ENCODE peak calls at places on chromosomes 2 and 18, in four cellular contexts. One of them, this sample, is unnamed.

GRCh38 chr2:38552259-38552658 is 50.5 kb downstream of the HNRNPLL start:
- DNase-seq in fibroblast of lung: no peak
- DNase-seq in nephron progenitor cell: no peak
- DNase-seq in neural progenitor cell: no peak
- DNase-seq in this sample: no peak

GRCh38 chr2:69382547-69382946 is 4.5 kb downstream of the GFPT1 start:
- DNase-seq in nephron progenitor cell: no peak
- DNase-seq in fibroblast of lung: no peak
- DNase-seq in neural progenitor cell: no peak
- DNase-seq in this sample: no peak

GRCh38 chr2:167192833-167193232 is 304.6 kb downstream of the XIRP2 start:
- DNase-seq in neural progenitor cell: no peak
- DNase-seq in nephron progenitor cell: no peak
- DNase-seq in fibroblast of lung: peak; percentile 91
- DNase-seq in this sample: no peak

GRCh38 chr2:186496401-186496800 is 10.3 kb downstream of the ZC3H15 start:
- DNase-seq in nephron progenitor cell: no peak
- DNase-seq in fibroblast of lung: no peak
- DNase-seq in neural progenitor cell: no peak
- DNase-seq in this sample: no peak

GRCh38 chr2:210158236-210158635 is 13.0 kb downstream of the KANSL1L start:
- DNase-seq in neural progenitor cell: no peak
- DNase-seq in nephron progenitor cell: no peak
- DNase-seq in fibroblast of lung: no peak
- DNase-seq in this sample: no peak

GRCh38 chr18:50973367-50974126 is 5.7 kb downstream of the ELAC1 start:
- DNase-seq in fibroblast of lung: peak; percentile 59
- DNase-seq in nephron progenitor cell: no peak
- DNase-seq in neural progenitor cell: no peak
- DNase-seq in this sample: no peak

GRCh38 chr2:72134997-72135800 is 12.5 kb downstream of the CYP26B1 start:
- DNase-seq in fibroblast of lung: no peak
- DNase-seq in nephron progenitor cell: no peak
- DNase-seq in neural progenitor cell: no peak
- DNase-seq in this sample: no peak

GRCh38 chr2:175356901-175357300 is 175.4 kb upstream of the ATP5MC3 start:
- DNase-seq in fibroblast of lung: no peak
- DNase-seq in neural progenitor cell: no peak
- DNase-seq in nephron progenitor cell: no peak
- DNase-seq in this sample: no peak

GRCh38 chr18:22169011-22169888 is at the start of gene GATA6:
- DNase-seq in neural progenitor cell: peak; percentile 92
- DNase-seq in fibroblast of lung: peak; percentile 95
- DNase-seq in nephron progenitor cell: peak; percentile 78
- DNase-seq in this sample: peak; percentile 46

GRCh38 chr18:22167091-22167470 is 2.3 kb upstream of the GATA6 start:
- DNase-seq in fibroblast of lung: no peak
- DNase-seq in neural progenitor cell: peak; percentile 58
- DNase-seq in nephron progenitor cell: peak; percentile 48
- DNase-seq in this sample: no peak

GRCh38 chr18:22169889-22170420 is 566 bp downstream of the GATA6 start:
- DNase-seq in neural progenitor cell: no peak
- DNase-seq in nephron progenitor cell: peak; percentile 57
- DNase-seq in fibroblast of lung: peak; percentile 67
- DNase-seq in this sample: no peak

GRCh38 chr18:22167471-22168151 is 1.8 kb upstream of the GATA6 start:
- DNase-seq in nephron progenitor cell: peak; percentile 39
- DNase-seq in fibroblast of lung: peak; percentile 61
- DNase-seq in neural progenitor cell: peak; percentile 65
- DNase-seq in this sample: no peak

DNA sequence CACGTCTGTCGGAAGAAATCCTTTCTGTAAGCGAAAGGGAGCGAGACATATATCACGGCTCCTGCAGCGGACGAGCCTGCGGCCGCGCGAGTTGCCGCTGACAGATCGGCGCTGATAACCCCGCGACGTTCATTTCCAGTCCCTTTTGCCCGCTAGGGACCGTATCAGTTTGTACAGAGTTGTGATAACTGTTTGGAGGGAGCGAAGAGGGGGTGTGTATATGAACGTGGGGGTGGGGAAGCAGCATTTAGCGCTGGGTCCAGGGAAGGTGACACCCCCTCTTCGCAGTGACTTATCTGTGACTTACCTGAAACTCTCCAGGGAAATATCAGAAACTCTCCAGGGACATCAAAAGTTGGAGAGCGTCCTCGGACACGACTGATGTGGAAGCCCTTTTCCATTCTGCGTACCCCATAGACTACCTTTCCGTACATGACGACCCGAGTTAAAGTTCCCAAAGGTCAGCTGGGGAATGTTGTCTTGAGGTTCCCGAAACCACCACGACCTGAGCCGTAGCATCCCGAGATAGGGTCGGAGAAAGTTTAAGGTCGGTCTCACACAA is 948 bp upstream of the GATA6 start:
- DNase-seq in neural progenitor cell: peak; percentile 76
- DNase-seq in fibroblast of lung: peak; percentile 26
- DNase-seq in nephron progenitor cell: peak; percentile 47
- DNase-seq in this sample: no peak
- TF ChIP-seq CTCF in neural progenitor cell: peak; percentile 20
- TF ChIP-seq CTCF in fibroblast of lung: no peak
- TF ChIP-seq CTCF in nephron progenitor cell: no peak
- TF ChIP-seq CTCF in this sample: no peak

DNA sequence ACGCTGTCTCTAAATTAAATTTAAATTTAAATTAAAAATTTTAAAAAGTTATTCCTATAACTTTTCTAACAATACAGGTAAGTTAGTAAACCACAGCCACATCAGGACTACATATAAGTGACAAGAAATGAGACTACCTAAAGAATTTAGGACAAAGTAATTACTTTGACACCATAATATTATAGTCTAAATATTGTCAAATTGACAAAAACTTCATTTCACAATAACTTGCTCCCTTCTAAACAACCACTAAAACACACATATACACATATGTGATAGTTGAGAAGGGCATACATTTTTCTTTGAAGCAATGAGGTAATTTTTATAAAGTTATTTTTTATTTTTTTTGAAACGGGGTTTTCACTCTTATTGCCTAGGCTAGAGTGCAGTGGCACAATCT is 31.6 kb downstream of the FAM161A start:
- DNase-seq in neural progenitor cell: no peak
- DNase-seq in fibroblast of lung: no peak
- DNase-seq in nephron progenitor cell: no peak
- DNase-seq in this sample: no peak
- TF ChIP-seq CTCF in neural progenitor cell: no peak
- TF ChIP-seq CTCF in fibroblast of lung: no peak
- TF ChIP-seq CTCF in nephron progenitor cell: no peak
- TF ChIP-seq CTCF in this sample: no peak

DNA sequence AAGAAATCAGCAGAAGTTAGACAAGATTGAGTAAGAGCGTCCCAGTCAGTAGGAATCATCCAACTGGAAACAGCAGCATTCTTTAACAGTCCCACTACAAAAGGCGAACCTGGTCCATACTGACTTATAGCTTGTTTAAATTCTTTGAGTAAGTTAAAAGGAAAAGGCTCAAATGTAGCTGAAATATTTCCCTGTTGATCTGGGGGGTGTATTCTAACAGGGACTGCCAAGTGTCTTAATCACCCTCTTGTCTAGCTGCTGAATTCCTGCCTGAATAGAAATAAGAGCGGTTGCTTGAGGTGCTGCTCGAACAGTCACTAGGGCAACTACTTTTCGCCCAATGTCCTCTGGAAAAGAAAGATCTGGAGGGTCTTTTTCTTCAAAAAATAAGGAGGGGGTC is 56.4 kb upstream of the FMNL2 start:
- DNase-seq in fibroblast of lung: no peak
- DNase-seq in neural progenitor cell: no peak
- DNase-seq in nephron progenitor cell: no peak
- DNase-seq in this sample: no peak
- TF ChIP-seq CTCF in fibroblast of lung: no peak
- TF ChIP-seq CTCF in neural progenitor cell: no peak
- TF ChIP-seq CTCF in nephron progenitor cell: no peak
- TF ChIP-seq CTCF in this sample: no peak

GRCh38 chr2:96276787-96277499 is 10.9 kb downstream of the CIAO1 start:
- DNase-seq in nephron progenitor cell: no peak
- DNase-seq in neural progenitor cell: no peak
- DNase-seq in fibroblast of lung: no peak
- DNase-seq in this sample: no peak
- TF ChIP-seq CTCF in nephron progenitor cell: no peak
- TF ChIP-seq CTCF in neural progenitor cell: no peak
- TF ChIP-seq CTCF in fibroblast of lung: no peak
- TF ChIP-seq CTCF in this sample: no peak

GRCh38 chr2:46327627-46328026 is 30.4 kb downstream of the EPAS1 start:
- DNase-seq in fibroblast of lung: no peak
- DNase-seq in nephron progenitor cell: no peak
- DNase-seq in neural progenitor cell: no peak
- DNase-seq in this sample: no peak
- TF ChIP-seq CTCF in fibroblast of lung: no peak
- TF ChIP-seq CTCF in nephron progenitor cell: no peak
- TF ChIP-seq CTCF in neural progenitor cell: peak; percentile 23
- TF ChIP-seq CTCF in this sample: peak; percentile 8

GRCh38 chr2:203126971-203127370 is 111.8 kb upstream of the CYP20A1 start:
- DNase-seq in fibroblast of lung: no peak
- DNase-seq in nephron progenitor cell: no peak
- DNase-seq in neural progenitor cell: no peak
- DNase-seq in this sample: no peak

DNA sequence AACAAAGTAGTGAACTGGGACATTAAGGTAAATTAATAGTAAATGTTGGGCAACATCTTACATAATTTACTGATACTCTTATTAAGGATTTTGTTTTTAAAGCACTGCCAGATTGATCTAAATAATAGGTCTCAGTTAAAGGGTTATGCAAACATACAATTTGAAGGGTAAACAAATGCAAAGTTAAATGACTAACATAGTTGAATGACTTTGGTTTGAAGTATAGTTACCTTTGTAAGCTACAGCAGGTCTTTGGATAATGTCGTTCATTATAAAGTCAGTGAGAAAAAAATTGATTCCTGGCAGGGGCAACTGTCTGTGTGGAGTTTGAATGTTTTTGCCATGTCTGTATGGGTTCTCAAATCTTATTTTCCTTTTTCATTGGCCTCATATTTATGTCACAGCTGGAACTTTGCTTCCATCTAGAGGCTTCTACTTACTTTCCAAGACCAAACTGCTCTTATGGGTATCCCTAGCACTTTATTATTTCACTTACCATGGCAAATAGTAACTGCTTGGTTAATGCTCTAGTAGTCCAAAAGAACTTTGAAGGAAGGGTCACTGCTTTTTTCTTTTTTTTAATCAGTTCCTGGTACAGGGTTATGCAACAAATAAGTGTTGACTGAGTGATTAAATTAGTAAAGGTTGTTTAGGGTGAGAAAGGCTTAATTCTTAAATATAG is 107.8 kb downstream of the NBEAL1 start:
- DNase-seq in neural progenitor cell: no peak
- DNase-seq in fibroblast of lung: peak; percentile 36
- DNase-seq in nephron progenitor cell: no peak
- DNase-seq in this sample: no peak
- TF ChIP-seq CTCF in neural progenitor cell: no peak
- TF ChIP-seq CTCF in fibroblast of lung: no peak
- TF ChIP-seq CTCF in nephron progenitor cell: no peak
- TF ChIP-seq CTCF in this sample: peak; percentile 40

GRCh38 chr2:129810521-129810920 is 168.9 kb upstream of the RAB6C start:
- DNase-seq in nephron progenitor cell: no peak
- DNase-seq in fibroblast of lung: no peak
- DNase-seq in neural progenitor cell: no peak
- DNase-seq in this sample: no peak

GRCh38 chr2:129817175-129817574 is 162.3 kb upstream of the RAB6C start:
- DNase-seq in neural progenitor cell: no peak
- DNase-seq in fibroblast of lung: no peak
- DNase-seq in nephron progenitor cell: no peak
- DNase-seq in this sample: no peak

GRCh38 chr2:129812071-129812470 is 167.4 kb upstream of the RAB6C start:
- DNase-seq in nephron progenitor cell: no peak
- DNase-seq in fibroblast of lung: no peak
- DNase-seq in neural progenitor cell: no peak
- DNase-seq in this sample: no peak

GRCh38 chr2:129812654-129813053 is 166.8 kb upstream of the RAB6C start:
- DNase-seq in fibroblast of lung: no peak
- DNase-seq in neural progenitor cell: no peak
- DNase-seq in nephron progenitor cell: no peak
- DNase-seq in this sample: no peak

DNA sequence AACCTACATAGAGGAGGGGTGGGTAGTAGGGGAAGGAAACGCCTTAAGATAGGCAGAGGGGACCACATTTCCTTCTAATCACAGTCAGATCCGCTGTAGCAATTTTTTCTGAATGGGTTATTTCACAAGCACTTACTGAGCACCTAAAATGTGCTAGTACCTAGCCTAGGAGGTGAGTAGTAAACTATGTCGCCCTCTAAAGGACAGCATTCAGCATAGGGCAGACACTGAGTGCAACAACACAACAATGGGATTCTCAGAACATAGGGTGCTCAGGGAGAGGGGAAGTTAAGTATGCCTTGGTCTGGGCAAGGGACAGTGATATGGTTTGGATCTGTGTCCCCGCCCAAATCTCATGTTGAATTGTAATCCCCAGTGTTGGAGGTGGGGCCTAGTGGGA is 166.1 kb upstream of the RAB6C start:
- DNase-seq in neural progenitor cell: no peak
- DNase-seq in nephron progenitor cell: no peak
- DNase-seq in fibroblast of lung: no peak
- DNase-seq in this sample: no peak
- TF ChIP-seq CTCF in neural progenitor cell: peak; percentile 29
- TF ChIP-seq CTCF in nephron progenitor cell: no peak
- TF ChIP-seq CTCF in fibroblast of lung: no peak
- TF ChIP-seq CTCF in this sample: peak; percentile 32

GRCh38 chr2:43592443-43592842 is 3.4 kb downstream of the THADA start:
- DNase-seq in neural progenitor cell: no peak
- DNase-seq in fibroblast of lung: no peak
- DNase-seq in nephron progenitor cell: no peak
- DNase-seq in this sample: no peak
- TF ChIP-seq CTCF in neural progenitor cell: no peak
- TF ChIP-seq CTCF in fibroblast of lung: no peak
- TF ChIP-seq CTCF in nephron progenitor cell: no peak
- TF ChIP-seq CTCF in this sample: no peak

This sample was measured in D721Med.